ENCODE peak calls at places on chromosomes 7 and 10, in five cellular contexts. X, Y, P, N and E are unnamed samples.

GRCh38 chr10:9254353-9254752 is 1199.9 kb downstream of the GATA3 start:
- DNase-seq in X (no peak), Y (no peak), P (no peak), N (no peak), E (no peak)

GRCh38 chr7:112994666-112995065 is 92.0 kb downstream of the GPR85 start:
- DNase-seq in X (no peak), Y (no peak), P (no peak), N (no peak), E (no peak)

GRCh38 chr10:535051-535450 is 154.4 kb downstream of the DIP2C start:
- DNase-seq in X (no peak), Y (no peak), P (no peak), N (no peak), E (no peak)

GRCh38 chr7:104156842-104157277 is 51.0 kb downstream of the ORC5 start:
- DNase-seq in X (peak), Y (no peak), P (peak), N (no peak), E (peak)

GRCh38 chr10:110919349-110919931 is at the start of gene SHOC2:
- DNase-seq in X (peak), Y (peak), P (no peak), N (no peak), E (peak)

GRCh38 chr10:104622598-104623209 is 18.4 kb upstream of the SORCS3 start:
- DNase-seq in X (peak), Y (peak), P (peak), N (no peak), E (peak)

GRCh38 chr10:18351426-18351825 is 211.2 kb downstream of the CACNB2 start:
- DNase-seq in X (no peak), Y (no peak), P (no peak), N (no peak), E (no peak)

GRCh38 chr7:129464194-129464593 is 30.0 kb downstream of the STRIP2 start:
- DNase-seq in X (no peak), Y (no peak), P (no peak), N (no peak), E (no peak)

GRCh38 chr7:112182749-112183148 is 23.4 kb downstream of the DOCK4 start:
- DNase-seq in X (no peak), Y (no peak), P (peak), N (no peak), E (no peak)

GRCh38 chr7:155543011-155543881 is 3.1 kb downstream of the CNPY1 start:
- DNase-seq in X (no peak), Y (no peak), P (peak), N (no peak), E (peak)

GRCh38 chr7:30661926-30662325 is 20.3 kb downstream of the CRHR2 start:
- DNase-seq in X (no peak), Y (no peak), P (no peak), N (no peak), E (no peak)

GRCh38 chr10:118723467-118723866 is 31.3 kb downstream of the CACUL1 start:
- DNase-seq in X (no peak), Y (no peak), P (no peak), N (no peak), E (no peak)

GRCh38 chr7:138370956-138371355 is 89.1 kb upstream of the TRIM24 start:
- DNase-seq in X (no peak), Y (no peak), P (no peak), N (no peak), E (no peak)

GRCh38 chr10:84194424-84195043 is at the start of gene CDHR1:
- DNase-seq in X (peak), Y (peak), P (no peak), N (no peak), E (peak)

GRCh38 chr7:28381466-28381865 is 30.9 kb upstream of the CREB5 start:
- DNase-seq in X (no peak), Y (no peak), P (no peak), N (no peak), E (no peak)

GRCh38 chr10:117075064-117075463 is 63.0 kb downstream of the VAX1 start:
- DNase-seq in X (no peak), Y (no peak), P (no peak), N (no peak), E (no peak)

GRCh38 chr10:70757856-70758255 is 27.3 kb downstream of the TBATA start:
- DNase-seq in X (no peak), Y (no peak), P (no peak), N (no peak), E (no peak)

GRCh38 chr7:93883078-93883916 is 7.3 kb downstream of the TFPI2 start:
- DNase-seq in X (no peak), Y (no peak), P (no peak), N (no peak), E (no peak)

GRCh38 chr7:150727381-150727780 is 9.8 kb upstream of the GIMAP5 start:
- DNase-seq in X (no peak), Y (no peak), P (peak), N (no peak), E (no peak)

GRCh38 chr7:117134885-117135552 is 181.7 kb downstream of the ST7 start:
- DNase-seq in X (no peak), Y (no peak), P (no peak), N (no peak), E (no peak)

GRCh38 chr10:95133016-95133752 is 60.9 kb upstream of the ACSM6 start:
- DNase-seq in X (peak), Y (peak), P (peak), N (peak), E (peak)

GRCh38 chr7:77321300-77321699 is 94.8 kb downstream of the GSAP start:
- DNase-seq in X (no peak), Y (no peak), P (no peak), N (no peak), E (no peak)

GRCh38 chr10:507908-508444 is 181.5 kb downstream of the DIP2C start:
- DNase-seq in X (no peak), Y (no peak), P (no peak), N (no peak), E (no peak)

GRCh38 chr10:90969947-90970673 is 49.2 kb upstream of the ANKRD1 start:
- DNase-seq in X (no peak), Y (no peak), P (peak), N (no peak), E (no peak)

GRCh38 chr10:119391430-119392313 is 150.8 kb downstream of the RGS10 start:
- DNase-seq in X (no peak), Y (no peak), P (no peak), N (no peak), E (no peak)

GRCh38 chr7:86911703-86912102 is 147.8 kb downstream of the ELAPOR2 start:
- DNase-seq in X (no peak), Y (peak), P (peak), N (no peak), E (peak)

GRCh38 chr10:44056947-44057811 is 327.7 kb downstream of the CXCL12 start:
- DNase-seq in X (no peak), Y (no peak), P (no peak), N (no peak), E (no peak)

GRCh38 chr7:153297141-153297540 is 537.6 kb downstream of the ACTR3B start:
- DNase-seq in X (no peak), Y (no peak), P (no peak), N (no peak), E (no peak)

GRCh38 chr7:30934732-30935568 is 23.3 kb downstream of the AQP1 start:
- DNase-seq in X (no peak), Y (no peak), P (no peak), N (no peak), E (no peak)

GRCh38 chr7:135109976-135110375 is 37.9 kb upstream of the TMEM140 start:
- DNase-seq in X (no peak), Y (no peak), P (no peak), N (no peak), E (no peak)

GRCh38 chr7:98899816-98900215 is 21.5 kb downstream of the TRRAP start:
- DNase-seq in X (no peak), Y (no peak), P (no peak), N (no peak), E (no peak)

GRCh38 chr10:78025685-78026364 is 3.5 kb downstream of the POLR3A start:
- DNase-seq in X (no peak), Y (no peak), P (no peak), N (no peak), E (no peak)

GRCh38 chr10:78955206-78955605 is 113.6 kb upstream of the ZMIZ1 start:
- DNase-seq in X (no peak), Y (no peak), P (no peak), N (no peak), E (no peak)

GRCh38 chr7:127983804-127984332 is 47.4 kb downstream of the LRRC4 start:
- DNase-seq in X (no peak), Y (peak), P (peak), N (no peak), E (no peak)

GRCh38 chr7:98369726-98370125 is 31.2 kb downstream of the BAIAP2L1 start:
- DNase-seq in X (no peak), Y (no peak), P (no peak), N (no peak), E (no peak)

GRCh38 chr10:93799309-93799708 is 41.6 kb downstream of the LGI1 start:
- DNase-seq in X (no peak), Y (no peak), P (no peak), N (no peak), E (no peak)

GRCh38 chr10:104209575-104210198 is 22.5 kb downstream of the CFAP43 start:
- DNase-seq in X (peak), Y (peak), P (peak), N (no peak), E (peak)

GRCh38 chr7:4115941-4116610 is 566.0 kb upstream of the FOXK1 start:
- DNase-seq in X (no peak), Y (no peak), P (no peak), N (no peak), E (no peak)

DNA sequence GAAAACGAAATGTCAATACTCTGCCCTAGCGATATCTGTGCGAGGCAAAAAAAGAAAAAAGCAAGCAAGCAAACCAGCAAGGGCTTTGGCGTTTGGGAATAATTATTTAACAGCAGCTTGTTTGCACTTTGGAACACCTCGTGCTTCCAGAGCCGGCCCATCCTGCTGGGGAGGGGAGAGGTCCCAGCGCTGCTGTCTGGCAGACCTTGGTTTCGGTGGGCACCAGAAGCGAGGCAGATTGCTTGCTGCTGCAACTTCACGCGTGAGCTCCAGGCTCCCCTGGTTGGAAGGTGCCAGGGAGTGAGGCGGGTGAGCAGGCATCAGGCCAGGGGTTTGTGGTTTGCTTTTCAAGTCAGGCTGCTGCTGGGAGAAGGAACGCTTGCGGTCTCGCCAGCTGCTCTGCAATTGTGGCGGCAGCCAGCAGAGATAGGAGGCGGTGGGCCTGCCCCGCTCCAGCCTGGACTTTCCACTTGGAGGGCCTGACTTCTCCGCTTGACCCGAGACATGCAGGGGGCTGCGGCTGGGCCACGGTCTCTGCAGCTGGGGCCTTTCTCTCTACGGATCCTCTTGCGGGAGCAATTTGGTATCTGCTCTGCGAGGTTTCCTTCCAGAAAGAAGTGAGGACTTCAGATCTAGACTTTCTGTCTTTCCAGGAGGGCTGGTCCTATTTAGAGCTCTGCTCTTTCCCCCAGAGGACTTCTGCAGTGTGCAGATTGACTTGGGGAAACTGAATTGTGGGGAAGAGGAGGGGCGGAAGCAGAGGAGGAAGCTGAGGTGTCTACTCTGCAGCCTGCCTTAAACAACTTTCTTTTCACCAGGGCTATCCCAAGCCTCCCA is 131.4 kb downstream of the PRPF18 start:
- DNase-seq in X (no peak), Y (no peak), P (peak), N (no peak), E (no peak)
- TF ChIP-seq JUNB in X (no peak), Y (no peak), P (no peak), N (no peak), E (no peak)

GRCh38 chr7:50720295-50720694 is 62.4 kb downstream of the GRB10 start:
- DNase-seq in X (no peak), Y (no peak), P (no peak), N (no peak), E (no peak)

GRCh38 chr7:50721160-50721559 is 61.5 kb downstream of the GRB10 start:
- DNase-seq in X (no peak), Y (no peak), P (no peak), N (no peak), E (no peak)

GRCh38 chr7:50717186-50717585 is 65.5 kb downstream of the GRB10 start:
- DNase-seq in X (no peak), Y (no peak), P (no peak), N (no peak), E (no peak)

GRCh38 chr7:50718876-50719275 is 63.8 kb downstream of the GRB10 start:
- DNase-seq in X (no peak), Y (no peak), P (peak), N (no peak), E (no peak)

DNA sequence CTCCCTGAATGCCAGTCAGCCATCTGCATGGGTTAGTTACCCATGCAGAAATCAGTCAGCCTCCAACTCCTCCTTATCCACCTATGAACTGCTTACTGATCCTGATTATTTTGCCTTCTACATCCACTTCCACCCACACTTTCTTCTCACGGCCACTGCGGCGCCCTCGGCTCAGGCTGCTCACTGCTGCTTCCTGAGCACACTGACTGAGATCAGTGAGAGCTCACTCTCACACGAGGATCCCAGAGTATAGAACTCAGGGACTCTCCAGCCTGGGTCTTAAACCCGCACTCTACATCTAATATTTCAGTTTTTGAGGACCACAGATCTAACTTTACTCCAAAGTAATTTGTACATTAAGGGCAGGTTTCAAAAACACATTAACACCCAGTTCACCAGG is 64.4 kb downstream of the GRB10 start:
- DNase-seq in X (no peak), Y (no peak), P (peak), N (no peak), E (no peak)
- TF ChIP-seq JUNB in X (no peak), Y (no peak), P (no peak), N (no peak), E (no peak)

GRCh38 chr10:13231808-13232207 is 2.4 kb downstream of the UCMA start:
- DNase-seq in X (no peak), Y (no peak), P (no peak), N (no peak), E (no peak)
- TF ChIP-seq JUNB in X (no peak), Y (no peak), P (no peak), N (no peak), E (no peak)

DNA sequence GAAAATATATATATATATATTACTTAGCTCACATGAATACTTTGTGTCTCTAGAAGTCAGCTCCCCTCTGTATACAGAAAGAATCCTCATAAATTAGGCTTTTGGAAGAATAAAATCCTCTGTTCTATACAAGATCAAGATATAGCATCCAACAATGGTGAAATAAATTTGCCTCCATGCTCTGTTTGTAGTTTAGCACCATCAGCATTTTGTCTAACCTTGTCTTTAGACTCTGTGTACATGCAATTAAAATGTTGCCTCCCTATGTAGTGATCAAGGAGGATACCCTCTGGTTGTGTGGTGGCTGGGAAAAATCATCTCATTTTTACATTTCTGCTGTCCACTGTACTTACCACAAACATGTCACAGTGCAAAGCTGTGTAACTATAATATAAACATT is 189.7 kb downstream of the C7orf25 start:
- DNase-seq in X (no peak), Y (no peak), P (no peak), N (no peak), E (no peak)
- TF ChIP-seq JUNB in X (no peak), Y (no peak), P (no peak), N (no peak), E (no peak)